ENCODE peak calls at places on chromosome 18, in four cellular contexts. One of them, this sample, is unnamed.

GRCh38 chr18:76992226-76993084 is 140.1 kb downstream of the MBP start:
- DNase-seq in GM12878: no peak
- DNase-seq in K562: no peak
- DNase-seq in HepG2: no peak
- DNase-seq in this sample: no peak

GRCh38 chr18:70822167-70822566 is 533.3 kb downstream of the SOCS6 start:
- DNase-seq in HepG2: no peak
- DNase-seq in K562: no peak
- DNase-seq in GM12878: no peak
- DNase-seq in this sample: no peak

GRCh38 chr18:62109676-62110075 is 77.2 kb downstream of the PIGN start:
- DNase-seq in K562: no peak
- DNase-seq in HepG2: no peak
- DNase-seq in GM12878: no peak
- DNase-seq in this sample: no peak

GRCh38 chr18:51123046-51123395 is 74.5 kb downstream of the MEX3C start:
- DNase-seq in GM12878: no peak
- DNase-seq in K562: no peak
- DNase-seq in HepG2: no peak
- DNase-seq in this sample: no peak

GRCh38 chr18:6326566-6326965 is 88.1 kb downstream of the L3MBTL4 start:
- DNase-seq in GM12878: no peak
- DNase-seq in HepG2: no peak
- DNase-seq in K562: no peak
- DNase-seq in this sample: no peak

GRCh38 chr18:10973579-10974260 is 175.6 kb downstream of the PIEZO2 start:
- DNase-seq in K562: no peak
- DNase-seq in GM12878: no peak
- DNase-seq in HepG2: no peak
- DNase-seq in this sample: no peak

GRCh38 chr18:79059456-79059855 is 9.7 kb upstream of the ATP9B start:
- DNase-seq in GM12878: no peak
- DNase-seq in HepG2: no peak
- DNase-seq in K562: no peak
- DNase-seq in this sample: no peak

GRCh38 chr18:79583984-79584401 is 95.6 kb upstream of the CTDP1 start:
- DNase-seq in HepG2: no peak
- DNase-seq in K562: no peak
- DNase-seq in GM12878: no peak
- DNase-seq in this sample: no peak

GRCh38 chr18:55265916-55266488 is 306.7 kb upstream of the CCDC68 start:
- DNase-seq in HepG2: no peak
- DNase-seq in K562: no peak
- DNase-seq in GM12878: peak; percentile 59
- DNase-seq in this sample: no peak

GRCh38 chr18:42792731-42793130 is 322.8 kb downstream of the RIT2 start:
- DNase-seq in HepG2: no peak
- DNase-seq in GM12878: no peak
- DNase-seq in K562: no peak
- DNase-seq in this sample: no peak

GRCh38 chr18:63098014-63098981 is 221.3 kb downstream of the BCL2 start:
- DNase-seq in HepG2: no peak
- DNase-seq in GM12878: peak; percentile 77
- DNase-seq in K562: no peak
- DNase-seq in this sample: no peak

DNA sequence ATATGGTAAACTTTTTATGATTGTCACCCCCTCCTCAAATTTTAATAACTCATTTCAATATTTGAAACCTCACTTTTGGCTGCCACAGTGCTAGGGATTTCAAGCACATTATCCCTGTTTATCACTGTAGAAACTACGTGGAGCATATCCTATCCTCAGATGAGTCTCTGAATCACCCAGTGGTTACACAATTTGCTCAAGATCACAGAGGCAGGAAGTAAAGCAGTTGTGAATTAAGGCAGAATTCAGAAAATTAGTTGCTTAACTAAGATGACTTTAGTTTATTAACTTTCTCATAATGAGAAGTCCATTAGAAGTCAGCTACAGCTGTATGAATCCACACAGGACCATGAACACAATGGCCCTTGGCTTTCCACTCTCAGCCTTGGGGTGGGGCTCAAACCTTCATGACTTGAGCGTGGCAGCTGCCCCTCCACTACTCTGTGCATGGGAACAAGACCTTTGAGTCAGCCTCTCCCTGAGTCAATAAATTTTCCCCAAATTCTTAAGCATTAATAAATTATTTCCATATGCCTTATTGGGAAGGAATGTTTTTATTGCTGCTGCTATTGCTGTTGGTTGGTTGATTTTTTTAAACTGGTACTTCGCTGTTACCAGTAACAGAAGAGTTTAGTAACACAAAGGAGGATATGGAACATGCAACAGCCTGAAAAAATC is 369.0 kb downstream of the CBLN2 start:
- DNase-seq in K562: no peak
- DNase-seq in HepG2: no peak
- DNase-seq in GM12878: no peak
- DNase-seq in this sample: no peak
- TF ChIP-seq TARDBP in K562: no peak
- TF ChIP-seq TARDBP in HepG2: no peak
- TF ChIP-seq TARDBP in GM12878: no peak
- TF ChIP-seq TARDBP in this sample: no peak

DNA sequence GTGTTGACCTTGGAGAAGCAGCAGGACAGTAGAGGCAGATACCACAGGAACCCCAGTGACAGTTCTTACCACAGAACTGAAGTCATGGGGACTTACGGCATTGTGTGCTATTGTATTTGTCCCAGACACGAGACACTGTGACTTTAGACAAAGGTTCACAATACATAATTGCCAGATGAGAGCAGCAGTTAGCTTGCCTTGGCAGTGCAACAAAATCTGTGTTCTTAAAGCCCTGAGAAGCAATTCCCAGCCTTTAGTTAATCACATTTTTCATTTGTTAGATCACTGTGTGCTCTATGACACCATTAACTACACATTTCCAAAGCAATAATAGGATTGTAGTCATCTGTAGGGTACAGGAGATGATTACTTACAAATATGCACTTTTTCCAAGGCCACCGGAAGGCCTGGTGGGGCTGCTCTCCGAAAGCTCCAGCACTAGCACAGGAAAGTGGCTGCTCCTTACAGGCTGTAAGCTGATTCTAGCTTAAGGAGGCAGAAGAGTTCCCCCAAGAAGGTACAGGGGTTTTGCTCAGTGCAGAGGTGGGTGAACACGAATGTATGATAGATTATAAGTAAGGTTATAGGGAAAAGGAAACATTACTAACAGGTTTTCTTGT is 97.5 kb upstream of the LDLRAD4 start:
- DNase-seq in HepG2: no peak
- DNase-seq in GM12878: no peak
- DNase-seq in K562: no peak
- DNase-seq in this sample: no peak
- TF ChIP-seq TARDBP in HepG2: no peak
- TF ChIP-seq TARDBP in GM12878: no peak
- TF ChIP-seq TARDBP in K562: no peak
- TF ChIP-seq TARDBP in this sample: no peak

DNA sequence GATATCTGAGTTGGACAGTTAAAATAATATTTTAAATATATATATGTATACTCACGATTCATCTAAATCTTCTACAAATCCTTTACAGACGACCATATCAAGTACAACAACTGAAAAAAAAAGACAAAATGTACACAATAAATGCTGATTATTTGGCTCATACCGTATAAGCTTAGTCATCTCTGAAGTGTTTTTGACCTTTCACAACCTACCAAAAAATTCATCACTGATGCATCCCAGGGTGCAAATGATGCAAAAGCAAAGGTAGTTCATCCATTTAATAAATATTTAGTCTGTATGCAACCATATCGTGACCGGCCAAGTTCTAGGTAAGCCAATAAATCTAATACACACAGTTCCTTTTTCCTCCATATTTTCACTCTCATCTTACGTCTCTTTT is 1.1 kb downstream of the TMX3 start:
- DNase-seq in GM12878: no peak
- DNase-seq in K562: no peak
- DNase-seq in HepG2: no peak
- DNase-seq in this sample: no peak
- TF ChIP-seq TARDBP in GM12878: no peak
- TF ChIP-seq TARDBP in K562: no peak
- TF ChIP-seq TARDBP in HepG2: no peak
- TF ChIP-seq TARDBP in this sample: no peak

DNA sequence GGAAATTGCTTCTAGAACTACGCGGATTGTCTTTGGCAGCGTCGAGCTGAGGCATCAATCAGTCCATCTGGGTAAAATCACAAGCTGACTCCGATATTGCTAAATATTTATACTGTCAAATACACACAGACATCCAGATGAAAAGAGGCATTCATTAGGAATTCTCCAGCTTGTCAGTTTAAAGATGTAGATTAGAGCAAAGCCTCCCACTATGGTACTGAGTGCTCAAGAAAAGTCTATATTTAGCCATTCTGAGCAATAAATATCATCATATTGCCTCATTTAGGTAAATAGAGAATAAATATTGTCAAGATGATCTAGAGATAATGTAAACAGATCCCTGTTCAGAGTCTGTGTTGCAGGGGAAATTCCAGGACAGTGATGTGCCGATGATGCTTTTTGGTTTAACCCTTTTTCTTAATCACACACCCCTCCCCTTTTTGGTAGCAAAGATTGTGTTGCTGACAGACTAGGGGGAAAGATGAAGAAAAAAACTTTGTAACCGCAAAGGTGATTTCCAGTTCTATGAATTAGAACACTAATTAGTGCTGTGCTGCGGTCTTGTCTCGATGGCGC is 171.9 kb downstream of the PTGR3 start:
- DNase-seq in HepG2: peak; percentile 18
- DNase-seq in GM12878: no peak
- DNase-seq in K562: no peak
- DNase-seq in this sample: no peak
- TF ChIP-seq TARDBP in HepG2: no peak
- TF ChIP-seq TARDBP in GM12878: no peak
- TF ChIP-seq TARDBP in K562: no peak
- TF ChIP-seq TARDBP in this sample: no peak

DNA sequence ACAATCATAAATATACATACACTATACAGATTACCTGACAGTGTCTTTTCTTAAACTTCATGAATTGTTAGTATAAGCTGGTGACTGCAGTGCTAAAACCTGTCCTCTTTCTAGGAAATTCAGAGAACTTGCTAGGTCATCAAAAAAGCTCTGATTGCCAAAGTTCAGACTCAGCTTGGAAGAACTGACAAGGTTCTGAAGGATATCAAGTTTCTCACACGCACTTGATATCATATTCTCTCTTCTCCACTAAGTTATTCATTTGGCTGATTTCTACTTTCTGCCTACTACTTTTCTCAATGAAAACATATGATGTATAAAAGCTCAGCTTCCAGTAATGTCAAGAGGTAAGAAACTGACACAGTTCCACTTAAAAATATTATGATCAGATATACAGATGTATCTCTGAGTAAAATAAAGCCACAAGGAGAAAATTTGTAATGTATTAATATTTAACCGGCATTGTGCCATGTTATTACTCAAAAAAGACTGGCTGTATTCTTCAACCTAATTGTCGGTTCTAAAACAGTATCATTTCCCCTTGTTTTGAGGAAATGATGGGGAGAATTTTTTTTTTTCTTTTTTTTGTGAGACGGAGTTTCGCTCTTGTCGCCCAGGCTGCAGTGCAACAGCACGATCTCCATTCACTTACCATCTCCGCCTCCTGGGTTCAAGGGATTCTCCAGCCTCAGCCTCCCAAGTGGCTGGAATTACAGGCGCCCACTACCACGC is 2.4 kb downstream of the OSBPL1A start:
- DNase-seq in HepG2: no peak
- DNase-seq in GM12878: no peak
- DNase-seq in K562: no peak
- DNase-seq in this sample: peak; percentile 30
- TF ChIP-seq TARDBP in HepG2: no peak
- TF ChIP-seq TARDBP in GM12878: no peak
- TF ChIP-seq TARDBP in K562: no peak
- TF ChIP-seq TARDBP in this sample: no peak

GRCh38 chr18:8366656-8367055 is 242.6 kb upstream of the RAB12 start:
- DNase-seq in HepG2: no peak
- DNase-seq in K562: peak; percentile 4
- DNase-seq in GM12878: no peak
- DNase-seq in this sample: no peak

GRCh38 chr18:8365528-8365927 is 243.7 kb upstream of the RAB12 start:
- DNase-seq in HepG2: no peak
- DNase-seq in K562: no peak
- DNase-seq in GM12878: no peak
- DNase-seq in this sample: no peak

GRCh38 chr18:8368490-8369217 is 240.6 kb upstream of the RAB12 start:
- DNase-seq in GM12878: no peak
- DNase-seq in K562: no peak
- DNase-seq in HepG2: no peak
- DNase-seq in this sample: no peak

GRCh38 chr18:8366070-8366469 is 243.2 kb upstream of the RAB12 start:
- DNase-seq in HepG2: no peak
- DNase-seq in GM12878: no peak
- DNase-seq in K562: no peak
- DNase-seq in this sample: no peak

GRCh38 chr18:8367217-8367988 is 241.8 kb upstream of the RAB12 start:
- DNase-seq in K562: peak; percentile 41
- DNase-seq in HepG2: no peak
- DNase-seq in GM12878: no peak
- DNase-seq in this sample: peak; percentile 48
- TF ChIP-seq TARDBP in K562: no peak
- TF ChIP-seq TARDBP in HepG2: no peak
- TF ChIP-seq TARDBP in GM12878: no peak
- TF ChIP-seq TARDBP in this sample: no peak